ENCODE peak calls at places on chromosomes 12 and 14, in nine cellular contexts. A is breast epithelium; D is dermis microvascular lymphatic vessel endothelial cell; O is activated CD4-positive, alpha-beta T cell treated with anti-CD3 and anti-CD28 coated beads, Interleukin-2, amount 50 U/mL, for 1 hour; R is activated CD8-positive, alpha-beta memory T cell treated with anti-CD3 and anti-CD28 coated beads, Interleukin-2, amount 10 ng/mL, durations not matched to agents 7 days and 5 days; F is cardiac fibroblast; K is IMR-90; Y is GM23338; N is NCI-H1105 treated with DMSO at 0.1 percent for 48 hours. G is an unnamed sample.

GRCh38 chr14:64950889-64951288 is 8.3 kb upstream of the GPX2 start:
- DNase-seq in N (no peak), O (no peak), R (no peak), A (no peak), D (no peak), K (no peak), F (no peak), Y (no peak), G (no peak)

GRCh38 chr14:72926292-72927028 is at the start of gene DCAF4:
- DNase-seq in K (peak), F (peak), D (peak), A (peak), N (peak), R (peak), O (peak), Y (peak), G (peak)

GRCh38 chr12:98470469-98471082 is 44.8 kb upstream of the TMPO start:
- DNase-seq in F (peak), N (no peak), O (no peak), A (no peak), D (no peak), Y (no peak), R (no peak), K (no peak), G (peak)

GRCh38 chr14:103130965-103131364 is 7.7 kb downstream of the TNFAIP2 start:
- DNase-seq in A (peak), N (no peak), R (no peak), D (no peak), K (peak), O (no peak), Y (no peak), F (peak), G (peak)

GRCh38 chr12:127509066-127509778 is 757.7 kb upstream of the TMEM132C start:
- DNase-seq in Y (no peak), N (no peak), K (peak), O (no peak), D (no peak), A (no peak), R (no peak), F (peak), G (no peak)

GRCh38 chr12:74780458-74781241 is 243.0 kb downstream of the ATXN7L3B start:
- DNase-seq in O (no peak), F (peak), R (no peak), A (no peak), Y (no peak), K (peak), N (no peak), D (no peak), G (peak)

GRCh38 chr12:77062396-77062795 is 3.0 kb downstream of the E2F7 start:
- DNase-seq in K (no peak), O (no peak), A (no peak), N (no peak), R (no peak), F (peak), D (no peak), Y (no peak), G (no peak)

GRCh38 chr12:68067762-68068376 is 78.6 kb downstream of the IFNG-AS1 start:
- DNase-seq in O (no peak), Y (peak), N (no peak), A (no peak), D (no peak), F (peak), R (no peak), K (no peak), G (peak)

GRCh38 chr14:93994919-93995682 is 2.0 kb upstream of the CCDC197 start:
- DNase-seq in Y (peak), R (peak), A (peak), F (peak), N (no peak), O (no peak), K (peak), D (no peak), G (peak)

GRCh38 chr14:102775855-102776760 is 1.1 kb upstream of the TRAF3 start:
- DNase-seq in N (no peak), A (no peak), D (no peak), O (no peak), Y (peak), K (peak), F (peak), R (peak), G (peak)

GRCh38 chr14:89012272-89013097 is 188.0 kb downstream of the TTC8 start:
- DNase-seq in F (no peak), Y (no peak), K (no peak), D (no peak), N (no peak), A (no peak), O (no peak), R (no peak), G (no peak)

GRCh38 chr12:67710582-67710981 is 62.0 kb downstream of the DYRK2 start:
- DNase-seq in N (no peak), Y (no peak), D (no peak), A (no peak), F (peak), K (peak), O (no peak), R (no peak), G (peak)

GRCh38 chr14:94048676-94049624 is 22.8 kb downstream of the OTUB2 start:
- DNase-seq in A (no peak), Y (no peak), K (no peak), N (peak), R (peak), O (no peak), F (no peak), D (no peak), G (no peak)

GRCh38 chr14:50953497-50953896 is 9.2 kb upstream of the PYGL start:
- DNase-seq in N (no peak), A (no peak), Y (no peak), D (no peak), R (no peak), F (no peak), K (no peak), O (no peak), G (no peak)

GRCh38 chr14:33229269-33229924 is 290.7 kb downstream of the NPAS3 start:
- DNase-seq in A (no peak), R (no peak), K (no peak), Y (no peak), N (peak), O (no peak), F (no peak), D (no peak), G (no peak)

GRCh38 chr12:25013061-25013460 is 64.2 kb upstream of the BCAT1 start:
- DNase-seq in D (no peak), N (no peak), Y (no peak), K (no peak), A (no peak), F (no peak), R (no peak), O (no peak), G (no peak)

GRCh38 chr14:99879401-99880295 is 86.4 kb downstream of the EML1 start:
- DNase-seq in D (no peak), Y (no peak), K (peak), F (peak), A (no peak), O (no peak), N (no peak), R (no peak), G (peak)

GRCh38 chr12:57126561-57126960 is 1.7 kb upstream of the LRP1 start:
- DNase-seq in A (no peak), O (no peak), R (no peak), K (no peak), D (no peak), Y (no peak), F (no peak), N (no peak), G (peak)

GRCh38 chr14:101960225-101960624 is 4.1 kb upstream of the DYNC1H1 start:
- DNase-seq in K (no peak), R (peak), O (peak), D (no peak), F (peak), A (no peak), Y (peak), N (no peak), G (no peak)

GRCh38 chr14:54933006-54933405 is 30.4 kb upstream of the GCH1 start:
- DNase-seq in D (no peak), K (no peak), N (no peak), R (no peak), A (no peak), Y (no peak), O (no peak), F (no peak), G (no peak)

GRCh38 chr14:92362781-92363235 is 39.8 kb downstream of the SLC24A4 start:
- DNase-seq in K (peak), D (peak), N (peak), F (peak), O (no peak), A (no peak), Y (no peak), R (no peak), G (no peak)

GRCh38 chr14:101888182-101888581 is 76.2 kb upstream of the DYNC1H1 start:
- DNase-seq in A (no peak), O (no peak), D (no peak), R (no peak), Y (no peak), N (no peak), K (no peak), F (no peak), G (no peak)

GRCh38 chr12:123273166-123273565 is 1.5 kb upstream of the CDK2AP1 start:
- DNase-seq in F (no peak), K (no peak), N (no peak), R (no peak), Y (no peak), O (no peak), A (no peak), D (no peak), G (no peak)

GRCh38 chr12:617304-617915 is 45.8 kb downstream of the NINJ2 start:
- DNase-seq in N (no peak), K (peak), Y (no peak), O (no peak), R (no peak), D (no peak), A (no peak), F (peak), G (no peak)

GRCh38 chr12:85626031-85626781 is 210.0 kb downstream of the RASSF9 start:
- DNase-seq in K (peak), A (no peak), R (no peak), N (no peak), Y (no peak), D (peak), F (peak), O (no peak), G (peak)

GRCh38 chr14:25056688-25057078 is 6.7 kb upstream of the STXBP6 start:
- DNase-seq in Y (no peak), A (no peak), O (no peak), D (no peak), N (no peak), K (peak), R (no peak), F (no peak), G (no peak)

GRCh38 chr14:58617619-58618018 is 20.1 kb upstream of the DACT1 start:
- DNase-seq in Y (no peak), F (no peak), R (no peak), O (no peak), N (no peak), A (no peak), K (peak), D (no peak), G (no peak)

GRCh38 chr12:54486173-54486867 is 11.2 kb upstream of the NCKAP1L start:
- DNase-seq in F (no peak), D (no peak), R (no peak), A (no peak), Y (no peak), O (no peak), N (no peak), K (no peak), G (no peak)

GRCh38 chr12:11813422-11813813 is 163.9 kb downstream of the ETV6 start:
- DNase-seq in D (no peak), Y (peak), N (no peak), F (no peak), R (no peak), A (no peak), K (no peak), O (no peak), G (no peak)

GRCh38 chr12:2794736-2795289 is at the start of gene FKBP4:
- DNase-seq in A (peak), Y (peak), O (peak), R (peak), D (peak), K (peak), N (peak), F (peak), G (peak)

GRCh38 chr12:11922361-11922760 is 148.4 kb upstream of the BCL2L14 start:
- DNase-seq in R (no peak), D (no peak), Y (no peak), N (no peak), K (no peak), A (peak), F (no peak), O (no peak), G (no peak)

GRCh38 chr14:28875937-28876910 is 109.6 kb downstream of the FOXG1 start:
- DNase-seq in O (no peak), K (no peak), N (peak), Y (peak), D (no peak), A (no peak), F (no peak), R (no peak), G (no peak)

G was measured in bronchial epithelial cell.